ENCODE peak calls at places on chromosomes 13 and 19, in five cellular contexts. B, A, O, U and D are unnamed samples.

GRCh38 chr19:51079486-51080110 is 3.1 kb downstream of the KLK14 start:
- DNase-seq in O (no peak), B (no peak), U (no peak), A (no peak), D (no peak)

GRCh38 chr13:113468461-113469147 is 15.3 kb upstream of the ADPRHL1 start:
- DNase-seq in O (no peak), A (no peak), B (no peak), U (peak; percentile 30), D (no peak)

GRCh38 chr19:55257461-55258411 is 1.1 kb downstream of the PPP6R1 start:
- DNase-seq in A (peak; percentile 43), B (peak; percentile 6), O (no peak), U (no peak), D (no peak)

GRCh38 chr13:26561636-26562537 is 4.4 kb downstream of the WASF3 start:
- DNase-seq in U (peak; percentile 20), B (no peak), A (peak; percentile 66), O (no peak), D (no peak)

GRCh38 chr19:54023191-54023590 is 31.8 kb downstream of the CACNG6 start:
- DNase-seq in B (no peak), A (no peak), O (no peak), U (no peak), D (no peak)

GRCh38 chr19:9917322-9917721 is 19.0 kb downstream of the OLFM2 start:
- DNase-seq in O (no peak), B (no peak), U (peak; percentile 28), A (peak; percentile 88), D (no peak)

GRCh38 chr13:110426745-110427144 is 119.7 kb downstream of the COL4A2 start:
- DNase-seq in A (no peak), B (no peak), U (no peak), O (no peak), D (no peak)

GRCh38 chr19:18322318-18322758 is 538 bp downstream of the LSM4 start:
- DNase-seq in U (peak; percentile 40), A (peak; percentile 76), O (no peak), B (no peak), D (no peak)

GRCh38 chr13:79581870-79582315 is 100.9 kb downstream of the NDFIP2 start:
- DNase-seq in B (no peak), O (no peak), A (peak; percentile 22), U (no peak), D (no peak)

GRCh38 chr13:43698743-43699142 is 88.0 kb downstream of the ENOX1 start:
- DNase-seq in B (no peak), A (peak; percentile 46), U (no peak), O (no peak), D (no peak)

GRCh38 chr13:100941377-100941776 is 266.8 kb upstream of the TMTC4 start:
- DNase-seq in O (no peak), U (no peak), A (no peak), B (no peak), D (no peak)

GRCh38 chr13:26965976-26966375 is 205.4 kb upstream of the GPR12 start:
- DNase-seq in B (no peak), U (no peak), O (no peak), A (no peak), D (no peak)

GRCh38 chr19:46674416-46675178 is 13.6 kb upstream of the DACT3 start:
- DNase-seq in O (no peak), B (no peak), A (no peak), U (no peak), D (no peak)

GRCh38 chr19:12841094-12841493 is 2.8 kb downstream of the MAST1 start:
- DNase-seq in A (peak; percentile 44), U (peak; percentile 77), O (no peak), B (no peak), D (no peak)

GRCh38 chr19:45076851-45077730 is 813 bp upstream of the ZNF296 start:
- DNase-seq in O (no peak), A (no peak), U (no peak), B (no peak), D (no peak)

GRCh38 chr19:1847684-1848398 is 442 bp downstream of the REXO1 start:
- DNase-seq in A (peak; percentile 57), O (no peak), B (no peak), U (no peak), D (no peak)

GRCh38 chr13:76379341-76380105 is 506.7 kb downstream of the KCTD12 start:
- DNase-seq in B (no peak), A (no peak), U (no peak), O (no peak), D (no peak)

GRCh38 chr19:6402834-6403608 is 10.1 kb upstream of the GTF2F1 start:
- DNase-seq in U (peak; percentile 53), A (peak; percentile 69), B (no peak), O (no peak), D (no peak)

GRCh38 chr13:40640845-40641458 is 25.5 kb downstream of the FOXO1 start:
- DNase-seq in A (no peak), O (no peak), U (no peak), B (no peak), D (no peak)

GRCh38 chr19:41420101-41420880 is 6.9 kb downstream of the B3GNT8 start:
- DNase-seq in U (no peak), B (no peak), O (no peak), A (no peak), D (no peak)

GRCh38 chr13:95378603-95379002 is 77.4 kb upstream of the ABCC4 start:
- DNase-seq in A (no peak), O (no peak), U (no peak), B (no peak), D (no peak)

GRCh38 chr19:37594982-37595382 is 306 bp downstream of the ZNF540 start:
- DNase-seq in O (peak; percentile 62), U (no peak), A (peak; percentile 69), B (peak; percentile 26), D (peak; percentile 47)

GRCh38 chr13:43675577-43675976 is 111.2 kb downstream of the ENOX1 start:
- DNase-seq in B (no peak), U (no peak), O (no peak), A (no peak), D (no peak)

GRCh38 chr13:50864492-50864891 is 21.0 kb upstream of the DLEU7 start:
- DNase-seq in A (no peak), B (no peak), O (no peak), U (no peak), D (no peak)

GRCh38 chr13:51520524-51520923 is 63.7 kb upstream of the WDFY2 start:
- DNase-seq in A (peak; percentile 38), B (no peak), U (no peak), O (no peak), D (no peak)

GRCh38 chr13:78777973-78778372 is 119.0 kb upstream of the OBI1 start:
- DNase-seq in O (no peak), A (no peak), B (no peak), U (no peak), D (no peak)

GRCh38 chr13:110523180-110523579 is 38.3 kb downstream of the RAB20 start:
- DNase-seq in B (no peak), O (no peak), U (no peak), A (no peak), D (no peak)

GRCh38 chr19:6224308-6224675 is 55.5 kb downstream of the MLLT1 start:
- DNase-seq in O (no peak), A (no peak), U (no peak), B (no peak), D (no peak)

GRCh38 chr13:98202026-98202425 is 25.0 kb upstream of the RNF113B start:
- DNase-seq in U (peak; percentile 29), B (no peak), O (no peak), A (no peak), D (no peak)

GRCh38 chr19:54114340-54114826 is 1.1 kb downstream of the TFPT start:
- DNase-seq in B (no peak), U (no peak), O (no peak), A (peak; percentile 44), D (no peak)

GRCh38 chr19:41702208-41702651 is 6.2 kb upstream of the CEACAM5 start:
- DNase-seq in A (no peak), B (no peak), U (no peak), O (no peak), D (no peak)

GRCh38 chr19:5960005-5961001 is 17.6 kb downstream of the RANBP3 start:
- DNase-seq in U (no peak), B (no peak), O (no peak), A (no peak), D (no peak)

GRCh38 chr13:40777957-40778235 is 6.9 kb upstream of the MRPS31 start:
- DNase-seq in B (no peak), A (no peak), O (no peak), U (no peak), D (no peak)

GRCh38 chr19:43570174-43570791 is 5.0 kb downstream of the XRCC1 start:
- DNase-seq in U (no peak), A (no peak), O (no peak), B (no peak), D (no peak)

GRCh38 chr19:2942928-2943640 is 1.7 kb downstream of the ZNF77 start:
- DNase-seq in O (no peak), U (no peak), A (no peak), B (no peak), D (no peak)

GRCh38 chr13:45295536-45295935 is 45.4 kb downstream of the TPT1 start:
- DNase-seq in U (no peak), O (no peak), A (no peak), B (no peak), D (peak; percentile 33)

GRCh38 chr19:17579523-17580244 is 24.2 kb downstream of the COLGALT1 start:
- DNase-seq in U (peak; percentile 55), A (peak; percentile 87), O (no peak), B (no peak), D (peak; percentile 57)

GRCh38 chr19:14475251-14476073 is at the start of gene PTGER1:
- DNase-seq in A (peak; percentile 72), O (no peak), B (no peak), U (no peak), D (no peak)

GRCh38 chr19:34370117-34370516 is 5.1 kb downstream of the GPI start:
- DNase-seq in O (no peak), A (no peak), B (no peak), U (no peak), D (no peak)